ENCODE peak calls at places on chromosomes 2 and 18, in five cellular contexts. V is GM23338, U is A549, K is WERI-Rb-1, C is GM12865. O is an unnamed sample.

GRCh38 chr2:202032841-202033316 is 776 bp upstream of the FZD7 start:
- DNase-seq in C (peak; percentile 54), U (peak; percentile 49), V (peak; percentile 76), K (peak; percentile 69), O (peak; percentile 67)

GRCh38 chr2:10278763-10279471 is 23.8 kb upstream of the HPCAL1 start:
- DNase-seq in C (no peak), K (no peak), U (no peak), V (no peak), O (no peak)

GRCh38 chr2:15818186-15818795 is 122.1 kb upstream of the MYCN start:
- DNase-seq in K (no peak), C (no peak), V (no peak), U (no peak), O (no peak)

GRCh38 chr18:74796928-74797576 is 199.4 kb downstream of the ZNF407 start:
- DNase-seq in K (no peak), C (peak; percentile 52), U (no peak), V (no peak), O (peak; percentile 49)

GRCh38 chr2:151973013-151973900 is 125.6 kb downstream of the CACNB4 start:
- DNase-seq in C (no peak), U (no peak), K (no peak), V (no peak), O (no peak)

GRCh38 chr2:227848586-227848985 is 22.8 kb upstream of the DAW1 start:
- DNase-seq in K (no peak), U (no peak), C (peak; percentile 80), V (peak; percentile 21), O (no peak)

GRCh38 chr18:13513015-13513414 is 213.3 kb downstream of the FAM210A start:
- DNase-seq in C (no peak), V (no peak), K (peak; percentile 63), U (no peak), O (peak; percentile 22)

GRCh38 chr18:29309352-29309751 is 1132.4 kb upstream of the CDH2 start:
- DNase-seq in K (no peak), C (no peak), U (no peak), V (no peak), O (no peak)

GRCh38 chr2:128287780-128288735 is 30.6 kb downstream of the HS6ST1 start:
- DNase-seq in V (no peak), C (no peak), K (no peak), U (no peak), O (no peak)

GRCh38 chr2:229713371-229714079 is 830 bp downstream of the DNER start:
- DNase-seq in K (no peak), C (peak; percentile 10), V (peak; percentile 75), U (peak; percentile 26), O (peak; percentile 58)

GRCh38 chr2:197276156-197276555 is 34.4 kb downstream of the ANKRD44 start:
- DNase-seq in V (no peak), K (no peak), U (no peak), C (no peak), O (no peak)

GRCh38 chr2:39549718-39550464 is 112.8 kb upstream of the MAP4K3 start:
- DNase-seq in K (no peak), U (no peak), V (peak; percentile 11), C (no peak), O (no peak)

GRCh38 chr2:94870392-94871225 is 621 bp upstream of the TEKT4 start:
- DNase-seq in V (peak; percentile 77), K (peak; percentile 71), U (no peak), C (peak; percentile 50), O (no peak)

GRCh38 chr2:38021589-38021988 is 54.4 kb downstream of the CYP1B1 start:
- DNase-seq in U (no peak), V (no peak), C (no peak), K (no peak), O (no peak)

GRCh38 chr2:24919977-24920812 is at the start of gene ADCY3:
- DNase-seq in U (peak; percentile 66), C (peak; percentile 84), V (peak; percentile 87), K (peak; percentile 60), O (no peak)

GRCh38 chr2:64157792-64158191 is 13.6 kb upstream of the PELI1 start:
- DNase-seq in C (no peak), V (no peak), U (no peak), K (no peak), O (peak; percentile 19)

GRCh38 chr2:39938035-39938835 is 159.2 kb upstream of the THUMPD2 start:
- DNase-seq in U (no peak), V (no peak), C (no peak), K (no peak), O (peak; percentile 93)

GRCh38 chr2:13067508-13067907 is 350.8 kb downstream of the TRIB2 start:
- DNase-seq in V (no peak), U (no peak), K (no peak), C (no peak), O (no peak)

GRCh38 chr2:9681427-9681817 is 50.6 kb upstream of the YWHAQ start:
- DNase-seq in V (no peak), U (no peak), K (no peak), C (peak; percentile 51), O (no peak)

GRCh38 chr2:199118701-199119241 is 339.0 kb downstream of the SATB2 start:
- DNase-seq in V (peak; percentile 32), K (no peak), U (no peak), C (no peak), O (no peak)

GRCh38 chr2:175690113-175690716 is 311.9 kb downstream of the LNPK start:
- DNase-seq in C (peak; percentile 66), V (peak; percentile 75), K (peak; percentile 37), U (no peak), O (peak; percentile 78)

GRCh38 chr18:31454066-31454708 is 6.6 kb downstream of the DSG3 start:
- DNase-seq in V (no peak), K (no peak), U (peak; percentile 71), C (no peak), O (peak; percentile 74)

GRCh38 chr2:11899264-11899818 is 152.9 kb downstream of the LPIN1 start:
- DNase-seq in U (no peak), C (no peak), V (no peak), K (no peak), O (peak; percentile 79)

GRCh38 chr2:172230301-172230700 is 127.6 kb upstream of the DLX2 start:
- DNase-seq in U (no peak), K (no peak), V (no peak), C (no peak), O (no peak)

GRCh38 chr18:12520442-12520992 is 112.8 kb downstream of the PRELID3A start:
- DNase-seq in C (peak; percentile 41), K (no peak), U (no peak), V (no peak), O (no peak)

GRCh38 chr2:165467921-165468320 is 1.6 kb upstream of the CSRNP3 start:
- DNase-seq in V (peak; percentile 54), C (no peak), K (no peak), U (no peak), O (no peak)

GRCh38 chr2:144938308-144938709 is 418.4 kb upstream of the ZEB2 start:
- DNase-seq in K (no peak), U (no peak), C (no peak), V (no peak), O (peak; percentile 88)

GRCh38 chr18:61096231-61096630 is 237.0 kb upstream of the CDH20 start:
- DNase-seq in K (no peak), U (no peak), C (no peak), V (no peak), O (no peak)

GRCh38 chr2:163877316-163877715 is 141.5 kb upstream of the FIGN start:
- DNase-seq in V (peak; percentile 30), C (no peak), U (no peak), K (no peak), O (peak; percentile 55)

GRCh38 chr2:218961229-218961628 is 1.8 kb downstream of the CDK5R2 start:
- DNase-seq in K (no peak), U (no peak), V (no peak), C (no peak), O (no peak)
- H3K4me3 ChIP-seq in K (peak overlapping the region; percentile 75), U (peak overlapping the region; percentile 64), V (peak overlapping the region; percentile 83), C (no peak overlapping the region), O (no peak overlapping the region)

GRCh38 chr2:85503168-85503610 is 35.8 kb upstream of the MAT2A start:
- DNase-seq in C (no peak), U (no peak), V (no peak), K (no peak), O (no peak)
- TF ChIP-seq CTCF in C (no peak), U (no peak), V (peak; percentile 20), K (peak; percentile 12), O (no peak)

GRCh38 chr2:85355073-85355410 is 473 bp downstream of the ELMOD3 start:
- DNase-seq in C (no peak), K (no peak), U (no peak), V (no peak), O (no peak)

GRCh38 chr2:85354286-85355072 is at the start of the genes ELMOD3 and RETSAT:
- DNase-seq in C (peak; percentile 100), K (peak; percentile 99), V (peak; percentile 100), U (peak; percentile 98), O (peak; percentile 99)

GRCh38 chr2:85353876-85354285 is 447 bp downstream of the RETSAT start:
- DNase-seq in K (peak; percentile 16), U (peak; percentile 69), V (no peak), C (peak; percentile 22), O (peak; percentile 7)

GRCh38 chr2:85356186-85356585 is 1.6 kb downstream of the ELMOD3 start:
- DNase-seq in U (no peak), C (no peak), K (no peak), V (no peak), O (no peak)

DNA sequence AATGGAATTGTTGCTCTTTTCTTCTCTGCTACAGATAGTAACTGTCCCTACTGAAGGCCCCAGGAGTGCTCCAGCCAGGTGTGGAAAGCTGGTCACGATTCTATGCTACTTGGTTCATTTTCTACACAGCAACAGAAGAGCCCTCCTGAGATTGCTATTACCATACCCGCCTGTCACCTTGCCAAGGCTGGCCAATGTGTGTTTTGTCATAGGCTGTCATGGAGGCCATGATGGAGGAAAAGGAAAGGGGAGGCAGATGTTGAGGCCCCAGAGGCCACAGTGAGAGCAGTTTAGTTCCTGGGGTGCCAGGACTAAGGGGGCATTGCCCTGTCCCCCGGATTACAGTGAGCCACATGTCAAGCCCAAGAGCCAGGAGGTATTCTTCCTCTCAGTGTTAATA is 952 bp downstream of the ELMOD3 start:
- DNase-seq in C (no peak), V (no peak), U (no peak), K (no peak), O (no peak)
- H3K4me3 ChIP-seq in C (peak overlapping the region; percentile 86), V (peak overlapping the region; percentile 78), U (peak overlapping the region; percentile 83), K (peak overlapping the region; percentile 93), O (peak overlapping the region; percentile 97)

GRCh38 chr2:205540066-205540465 is 142.2 kb upstream of the NRP2 start:
- DNase-seq in K (no peak), U (no peak), V (no peak), C (no peak), O (no peak)

GRCh38 chr2:205543262-205543843 is 138.9 kb upstream of the NRP2 start:
- DNase-seq in K (no peak), V (no peak), U (no peak), C (no peak), O (no peak)

GRCh38 chr2:205543937-205544702 is 138.2 kb upstream of the NRP2 start:
- DNase-seq in K (no peak), C (no peak), U (no peak), V (no peak), O (no peak)

GRCh38 chr2:205534997-205535396 is 147.3 kb upstream of the NRP2 start:
- DNase-seq in V (no peak), U (no peak), C (no peak), K (no peak), O (no peak)

DNA sequence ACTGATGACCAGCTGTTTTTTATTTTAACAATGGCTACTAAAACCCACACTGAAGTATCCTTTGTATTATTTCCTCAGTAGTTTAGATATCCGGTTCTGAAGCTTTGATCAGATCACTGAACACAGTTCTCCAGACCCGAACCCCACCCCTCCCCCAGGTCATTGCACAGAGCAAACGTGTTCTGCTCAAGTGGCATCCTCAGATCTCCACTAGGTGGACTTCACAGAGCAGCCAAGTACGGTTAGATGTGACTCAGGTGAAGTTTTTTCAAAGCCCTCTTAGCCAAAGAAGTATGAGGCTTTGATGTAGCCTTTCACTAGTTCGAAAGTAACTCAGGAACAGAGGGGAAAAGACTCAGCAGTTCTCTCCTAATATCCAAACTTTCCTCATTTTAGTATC is 142.7 kb upstream of the NRP2 start:
- DNase-seq in U (peak; percentile 8), K (no peak), V (no peak), C (peak; percentile 4), O (no peak)
- TF ChIP-seq CTCF in U (no peak), K (no peak), V (peak; percentile 26), C (no peak), O (no peak)

O was measured in astrocyte of the spinal cord.